ENCODE peak calls at places on chromosome 1, in nine cellular contexts. N is tibial nerve; W is ovary; A is stimulated activated CD8-positive, alpha-beta memory T cell treated with anti-CD3 and anti-CD28 coated beads, Interleukin-12 subunit alpha, Interleukin-12 subunit beta, amount 100 ng/mL, for 4 hours; E is SHP77; F is AG10803; U is AG08395; P is GM12892; Z is A549. X is an unnamed sample.

GRCh38 chr1:241610056-241610815 is 29.9 kb downstream of the CHML start:
- DNase-seq in N (no peak), W (no peak), A (no peak), E (peak; percentile 67), F (no peak), U (no peak), P (no peak), Z (peak; percentile 36), X (no peak)

GRCh38 chr1:6634278-6635052 is 9.8 kb downstream of the THAP3 start:
- DNase-seq in N (peak; percentile 43), W (peak; percentile 45), A (peak; percentile 14), E (peak; percentile 40), F (peak; percentile 26), U (peak; percentile 50), P (peak; percentile 46), Z (peak; percentile 38), X (peak; percentile 71)

GRCh38 chr1:121417289-121417955 is 232.6 kb downstream of the SRGAP2C start:
- DNase-seq in N (no peak), W (no peak), A (no peak), E (no peak), F (no peak), U (no peak), P (no peak), Z (no peak), X (no peak)

GRCh38 chr1:172680244-172680643 is 21.3 kb downstream of the FASLG start:
- DNase-seq in N (no peak), W (no peak), A (no peak), E (no peak), F (no peak), U (no peak), P (no peak), Z (no peak), X (no peak)

GRCh38 chr1:11730429-11730861 is 5.5 kb upstream of the AGTRAP start:
- DNase-seq in N (no peak), W (no peak), A (no peak), E (no peak), F (peak; percentile 52), U (peak; percentile 66), P (no peak), Z (no peak), X (no peak)

GRCh38 chr1:204318324-204318723 is 41.4 kb downstream of the PLEKHA6 start:
- DNase-seq in N (no peak), W (no peak), A (no peak), E (no peak), F (no peak), U (no peak), P (no peak), Z (no peak), X (no peak)

GRCh38 chr1:229694053-229694693 is 68.1 kb downstream of the URB2 start:
- DNase-seq in N (peak; percentile 77), W (peak; percentile 90), A (no peak), E (peak; percentile 95), F (peak; percentile 79), U (peak; percentile 58), P (no peak), Z (no peak), X (no peak)

GRCh38 chr1:13707211-13707610 is 7.2 kb downstream of the PRDM2 start:
- DNase-seq in N (no peak), W (no peak), A (no peak), E (no peak), F (peak; percentile 70), U (peak; percentile 30), P (no peak), Z (no peak), X (no peak)

X was measured in HuH-7.5.